ENCODE peak calls at places on chromosomes 7 and 10, in four cellular contexts. F, V, N and U are unnamed samples.

GRCh38 chr7:134140889-134141867 is 14.0 kb downstream of the LRGUK start:
- DNase-seq in F (peak; percentile 58), N (peak; percentile 57), V (peak; percentile 74), U (peak; percentile 32)

GRCh38 chr10:59508296-59508695 is 145.9 kb upstream of the FAM13C start:
- DNase-seq in V (no peak), N (no peak), F (peak; percentile 83), U (peak; percentile 76)

GRCh38 chr10:118013078-118013568 is 33.6 kb downstream of the RAB11FIP2 start:
- DNase-seq in N (no peak), V (no peak), F (no peak), U (no peak)

GRCh38 chr10:58513189-58514101 is 773 bp downstream of the BICC1 start:
- DNase-seq in F (peak; percentile 78), N (peak; percentile 7), V (peak; percentile 86), U (peak; percentile 62)

GRCh38 chr7:2175514-2175913 is 57.2 kb downstream of the MAD1L1 start:
- DNase-seq in F (peak; percentile 96), N (peak; percentile 23), V (no peak), U (peak; percentile 79)

GRCh38 chr7:96097802-96098201 is 224.1 kb downstream of the SLC25A13 start:
- DNase-seq in F (peak; percentile 83), V (no peak), N (no peak), U (no peak)

GRCh38 chr7:39353615-39354376 is 212.4 kb upstream of the YAE1 start:
- DNase-seq in N (peak; percentile 37), V (peak; percentile 82), F (peak; percentile 60), U (no peak)

GRCh38 chr7:70696139-70696782 is 435.7 kb upstream of the GALNT17 start:
- DNase-seq in V (no peak), F (peak; percentile 56), N (no peak), U (peak; percentile 58)

GRCh38 chr7:38813797-38814196 is 95.2 kb downstream of the VPS41 start:
- DNase-seq in N (no peak), V (no peak), F (no peak), U (no peak)

GRCh38 chr7:158106272-158106671 is 481.4 kb downstream of the PTPRN2 start:
- DNase-seq in V (no peak), F (no peak), N (no peak), U (no peak)

GRCh38 chr7:151876899-151877777 is at the start of gene PRKAG2:
- DNase-seq in N (peak; percentile 40), F (peak; percentile 32), V (peak; percentile 92), U (peak; percentile 28)

GRCh38 chr10:113550365-113550764 is 2.5 kb upstream of the HABP2 start:
- DNase-seq in F (peak; percentile 28), V (no peak), N (peak; percentile 86), U (peak; percentile 51)

GRCh38 chr7:27236053-27236410 is 6.6 kb upstream of the EVX1 start:
- DNase-seq in F (no peak), N (no peak), V (no peak), U (no peak)

GRCh38 chr7:27239780-27240731 is 2.5 kb upstream of the EVX1 start:
- DNase-seq in F (no peak), V (no peak), N (no peak), U (no peak)

GRCh38 chr7:27238979-27239779 is 3.4 kb upstream of the EVX1 start:
- DNase-seq in N (no peak), V (peak; percentile 61), F (no peak), U (no peak)

GRCh38 chr7:27237735-27238334 is 4.8 kb upstream of the EVX1 start:
- DNase-seq in V (no peak), N (no peak), F (no peak), U (peak; percentile 64)

GRCh38 chr7:27235387-27236052 is 7.1 kb upstream of the EVX1 start:
- DNase-seq in N (no peak), F (no peak), V (peak; percentile 83), U (peak; percentile 37)
- TF ChIP-seq CTCF in N (peak; percentile 34), F (peak; percentile 25), V (peak; percentile 32), U (no peak)

GRCh38 chr7:147579148-147579547 is 1011.4 kb upstream of the C7orf33 start:
- DNase-seq in F (no peak), V (no peak), N (no peak), U (no peak)
- H3K9ac ChIP-seq in F (no peak overlapping the region), V (no peak overlapping the region), N (no peak overlapping the region), U (no peak overlapping the region)

DNA sequence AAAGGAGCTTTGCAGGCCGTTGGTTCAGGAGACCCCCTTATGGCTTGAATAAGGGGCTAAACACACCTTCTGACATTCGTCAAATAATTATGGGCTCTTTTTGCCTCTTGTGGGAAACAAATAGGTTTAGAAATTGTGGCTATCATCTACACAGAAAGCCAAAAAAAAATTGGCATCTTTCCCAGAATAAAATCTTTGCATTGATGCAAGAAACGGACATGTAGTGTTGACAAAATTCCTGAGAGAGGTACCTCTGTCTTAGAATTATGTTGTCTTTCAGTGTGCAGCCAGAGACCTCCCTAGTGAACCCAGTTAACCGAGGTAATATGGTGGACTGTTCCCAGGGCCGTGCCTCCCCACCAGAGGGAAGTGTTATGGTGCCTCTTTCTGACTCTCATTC is 283.9 kb downstream of the SDHAF3 start:
- DNase-seq in F (no peak), N (no peak), V (no peak), U (no peak)
- H3K27ac ChIP-seq in F (no peak overlapping the region), N (no peak overlapping the region), V (no peak overlapping the region), U (no peak overlapping the region)

DNA sequence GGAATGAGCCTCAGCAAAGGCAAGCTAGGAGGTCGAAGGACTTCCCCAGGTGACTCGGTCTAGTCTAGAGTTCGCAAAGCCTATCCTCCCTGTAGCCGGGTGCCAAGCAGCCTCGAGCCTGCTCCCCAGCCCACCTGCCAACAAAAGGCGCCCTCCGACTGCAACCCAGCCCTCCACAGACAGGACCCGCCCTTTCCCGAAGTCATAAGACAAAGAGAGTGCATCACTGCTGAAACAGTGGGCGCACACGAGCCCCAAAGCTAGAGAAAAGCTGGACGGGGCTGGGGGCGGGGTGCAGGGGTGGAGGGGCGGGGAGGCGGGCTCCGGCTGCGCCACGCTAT is 667 bp upstream of the COL1A2 start:
- DNase-seq in V (peak; percentile 75), F (no peak), N (no peak), U (no peak)
- TF ChIP-seq CTCF in V (no peak), F (no peak), N (no peak), U (no peak)